ENCODE peak calls at places on chromosomes 6 and 20, in eight cellular contexts. One of them, this sample, is unnamed.

GRCh38 chr20:54086444-54087134 is 16.2 kb upstream of the BCAS1 start:
- DNase-seq in left lung: no peak
- DNase-seq in choroid plexus epithelial cell: no peak
- DNase-seq in lower leg skin: no peak
- DNase-seq in dorsolateral prefrontal cortex: no peak
- DNase-seq in HFFc6: no peak
- DNase-seq in GM12865: no peak
- DNase-seq in upper lobe of left lung: no peak
- DNase-seq in this sample: no peak

GRCh38 chr20:32358883-32359632 is 927 bp downstream of the ASXL1 start:
- DNase-seq in left lung: peak
- DNase-seq in choroid plexus epithelial cell: peak
- DNase-seq in lower leg skin: peak
- DNase-seq in dorsolateral prefrontal cortex: peak
- DNase-seq in HFFc6: no peak
- DNase-seq in GM12865: peak
- DNase-seq in upper lobe of left lung: peak
- DNase-seq in this sample: peak

GRCh38 chr6:165181951-165182414 is 127.4 kb downstream of the C6orf118 start:
- DNase-seq in left lung: no peak
- DNase-seq in choroid plexus epithelial cell: peak
- DNase-seq in lower leg skin: no peak
- DNase-seq in dorsolateral prefrontal cortex: peak
- DNase-seq in HFFc6: no peak
- DNase-seq in GM12865: no peak
- DNase-seq in upper lobe of left lung: no peak
- DNase-seq in this sample: peak

GRCh38 chr20:50992336-50992732 is 30.6 kb downstream of the KCNG1 start:
- DNase-seq in left lung: no peak
- DNase-seq in choroid plexus epithelial cell: no peak
- DNase-seq in lower leg skin: no peak
- DNase-seq in dorsolateral prefrontal cortex: no peak
- DNase-seq in HFFc6: no peak
- DNase-seq in GM12865: no peak
- DNase-seq in upper lobe of left lung: no peak
- DNase-seq in this sample: no peak

GRCh38 chr6:67717281-67717680 is 917.8 kb upstream of the ADGRB3 start:
- DNase-seq in left lung: no peak
- DNase-seq in choroid plexus epithelial cell: peak
- DNase-seq in lower leg skin: no peak
- DNase-seq in dorsolateral prefrontal cortex: no peak
- DNase-seq in HFFc6: no peak
- DNase-seq in GM12865: no peak
- DNase-seq in upper lobe of left lung: no peak
- DNase-seq in this sample: peak

GRCh38 chr6:55875420-55875819 is at the start of gene BMP5:
- DNase-seq in left lung: no peak
- DNase-seq in choroid plexus epithelial cell: peak
- DNase-seq in lower leg skin: no peak
- DNase-seq in dorsolateral prefrontal cortex: no peak
- DNase-seq in HFFc6: no peak
- DNase-seq in GM12865: no peak
- DNase-seq in upper lobe of left lung: no peak
- DNase-seq in this sample: peak

GRCh38 chr20:32116079-32116521 is 6.6 kb downstream of the TM9SF4 start:
- DNase-seq in left lung: no peak
- DNase-seq in choroid plexus epithelial cell: peak
- DNase-seq in lower leg skin: peak
- DNase-seq in dorsolateral prefrontal cortex: no peak
- DNase-seq in HFFc6: no peak
- DNase-seq in GM12865: no peak
- DNase-seq in upper lobe of left lung: no peak
- DNase-seq in this sample: peak

GRCh38 chr6:74115674-74116073 is 419.7 kb downstream of the CD109 start:
- DNase-seq in left lung: no peak
- DNase-seq in choroid plexus epithelial cell: peak
- DNase-seq in lower leg skin: no peak
- DNase-seq in dorsolateral prefrontal cortex: no peak
- DNase-seq in HFFc6: no peak
- DNase-seq in GM12865: no peak
- DNase-seq in upper lobe of left lung: no peak
- DNase-seq in this sample: no peak

GRCh38 chr6:164807125-164807524 is 502.3 kb downstream of the C6orf118 start:
- DNase-seq in left lung: no peak
- DNase-seq in choroid plexus epithelial cell: no peak
- DNase-seq in lower leg skin: no peak
- DNase-seq in dorsolateral prefrontal cortex: no peak
- DNase-seq in HFFc6: no peak
- DNase-seq in GM12865: no peak
- DNase-seq in upper lobe of left lung: no peak
- DNase-seq in this sample: no peak

GRCh38 chr6:38703949-38704348 is 1.0 kb upstream of the GLO1 start:
- DNase-seq in left lung: no peak
- DNase-seq in choroid plexus epithelial cell: no peak
- DNase-seq in lower leg skin: no peak
- DNase-seq in dorsolateral prefrontal cortex: no peak
- DNase-seq in HFFc6: no peak
- DNase-seq in GM12865: no peak
- DNase-seq in upper lobe of left lung: no peak
- DNase-seq in this sample: no peak

GRCh38 chr6:38713812-38714211 is 1.3 kb upstream of the DNAH8 start:
- DNase-seq in left lung: no peak
- DNase-seq in choroid plexus epithelial cell: no peak
- DNase-seq in lower leg skin: no peak
- DNase-seq in dorsolateral prefrontal cortex: no peak
- DNase-seq in HFFc6: no peak
- DNase-seq in GM12865: peak
- DNase-seq in upper lobe of left lung: no peak
- DNase-seq in this sample: no peak

GRCh38 chr6:38705924-38706323 is 3.0 kb upstream of the GLO1 start:
- DNase-seq in left lung: no peak
- DNase-seq in choroid plexus epithelial cell: no peak
- DNase-seq in lower leg skin: no peak
- DNase-seq in dorsolateral prefrontal cortex: no peak
- DNase-seq in HFFc6: no peak
- DNase-seq in GM12865: no peak
- DNase-seq in upper lobe of left lung: no peak
- DNase-seq in this sample: no peak

GRCh38 chr6:38702471-38703397 is at the start of gene GLO1:
- DNase-seq in left lung: peak
- DNase-seq in choroid plexus epithelial cell: peak
- DNase-seq in lower leg skin: peak
- DNase-seq in dorsolateral prefrontal cortex: peak
- DNase-seq in HFFc6: peak
- DNase-seq in GM12865: peak
- DNase-seq in upper lobe of left lung: peak
- DNase-seq in this sample: peak

GRCh38 chr6:38708483-38708882 is 5.5 kb upstream of the GLO1 start:
- DNase-seq in left lung: no peak
- DNase-seq in choroid plexus epithelial cell: peak
- DNase-seq in lower leg skin: no peak
- DNase-seq in dorsolateral prefrontal cortex: no peak
- DNase-seq in HFFc6: no peak
- DNase-seq in GM12865: no peak
- DNase-seq in upper lobe of left lung: no peak
- DNase-seq in this sample: no peak
- TF ChIP-seq CTCF in left lung: no peak
- TF ChIP-seq CTCF in choroid plexus epithelial cell: no peak
- TF ChIP-seq CTCF in lower leg skin: no peak
- TF ChIP-seq CTCF in dorsolateral prefrontal cortex: no peak
- TF ChIP-seq CTCF in HFFc6: no peak
- TF ChIP-seq CTCF in GM12865: no peak
- TF ChIP-seq CTCF in upper lobe of left lung: no peak
- TF ChIP-seq CTCF in this sample: no peak

GRCh38 chr6:133549252-133549925 is 308.2 kb downstream of the EYA4 start:
- DNase-seq in left lung: no peak
- DNase-seq in choroid plexus epithelial cell: no peak
- DNase-seq in lower leg skin: no peak
- DNase-seq in dorsolateral prefrontal cortex: no peak
- DNase-seq in HFFc6: no peak
- DNase-seq in GM12865: no peak
- DNase-seq in upper lobe of left lung: no peak
- DNase-seq in this sample: no peak

GRCh38 chr6:133553652-133554051 is 312.5 kb downstream of the EYA4 start:
- DNase-seq in left lung: no peak
- DNase-seq in choroid plexus epithelial cell: peak
- DNase-seq in lower leg skin: no peak
- DNase-seq in dorsolateral prefrontal cortex: no peak
- DNase-seq in HFFc6: peak
- DNase-seq in GM12865: peak
- DNase-seq in upper lobe of left lung: no peak
- DNase-seq in this sample: peak

GRCh38 chr6:133550026-133550425 is 308.9 kb downstream of the EYA4 start:
- DNase-seq in left lung: no peak
- DNase-seq in choroid plexus epithelial cell: no peak
- DNase-seq in lower leg skin: no peak
- DNase-seq in dorsolateral prefrontal cortex: no peak
- DNase-seq in HFFc6: no peak
- DNase-seq in GM12865: no peak
- DNase-seq in upper lobe of left lung: no peak
- DNase-seq in this sample: no peak

GRCh38 chr6:133551847-133552331 is 310.7 kb downstream of the EYA4 start:
- DNase-seq in left lung: peak
- DNase-seq in choroid plexus epithelial cell: peak
- DNase-seq in lower leg skin: peak
- DNase-seq in dorsolateral prefrontal cortex: no peak
- DNase-seq in HFFc6: peak
- DNase-seq in GM12865: no peak
- DNase-seq in upper lobe of left lung: no peak
- DNase-seq in this sample: peak

GRCh38 chr6:133551436-133551835 is 310.3 kb downstream of the EYA4 start:
- DNase-seq in left lung: no peak
- DNase-seq in choroid plexus epithelial cell: peak
- DNase-seq in lower leg skin: no peak
- DNase-seq in dorsolateral prefrontal cortex: no peak
- DNase-seq in HFFc6: peak
- DNase-seq in GM12865: no peak
- DNase-seq in upper lobe of left lung: no peak
- DNase-seq in this sample: no peak
- TF ChIP-seq CTCF in left lung: no peak
- TF ChIP-seq CTCF in choroid plexus epithelial cell: peak
- TF ChIP-seq CTCF in lower leg skin: no peak
- TF ChIP-seq CTCF in dorsolateral prefrontal cortex: no peak
- TF ChIP-seq CTCF in HFFc6: peak
- TF ChIP-seq CTCF in GM12865: no peak
- TF ChIP-seq CTCF in upper lobe of left lung: no peak
- TF ChIP-seq CTCF in this sample: peak

DNA sequence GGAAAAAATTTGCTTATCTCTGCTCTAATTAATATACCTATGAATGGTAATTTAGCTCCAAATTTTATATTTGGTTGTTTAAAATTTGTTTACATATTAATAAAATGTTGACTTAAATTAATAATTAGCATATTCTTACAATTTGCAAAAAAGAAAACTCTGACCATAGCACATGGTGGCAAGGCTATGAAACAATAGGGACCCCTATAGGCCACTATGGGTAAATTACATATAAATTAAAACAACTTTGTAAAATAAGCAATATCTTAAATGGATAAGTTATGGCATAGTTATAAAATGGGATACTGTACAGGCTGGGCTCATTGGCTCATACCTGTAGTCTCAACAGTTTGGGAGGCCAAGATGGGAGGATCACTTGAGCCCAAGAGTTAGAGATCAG is 76.0 kb downstream of the MKKS start:
- DNase-seq in left lung: no peak
- DNase-seq in choroid plexus epithelial cell: peak
- DNase-seq in lower leg skin: no peak
- DNase-seq in dorsolateral prefrontal cortex: no peak
- DNase-seq in HFFc6: no peak
- DNase-seq in GM12865: no peak
- DNase-seq in upper lobe of left lung: no peak
- DNase-seq in this sample: no peak
- TF ChIP-seq CTCF in left lung: no peak
- TF ChIP-seq CTCF in choroid plexus epithelial cell: peak
- TF ChIP-seq CTCF in lower leg skin: no peak
- TF ChIP-seq CTCF in dorsolateral prefrontal cortex: peak
- TF ChIP-seq CTCF in HFFc6: peak
- TF ChIP-seq CTCF in GM12865: peak
- TF ChIP-seq CTCF in upper lobe of left lung: no peak
- TF ChIP-seq CTCF in this sample: peak

GRCh38 chr20:49894073-49894470 is 21.3 kb downstream of the SPATA2 start:
- DNase-seq in left lung: no peak
- DNase-seq in choroid plexus epithelial cell: no peak
- DNase-seq in lower leg skin: no peak
- DNase-seq in dorsolateral prefrontal cortex: peak
- DNase-seq in HFFc6: no peak
- DNase-seq in GM12865: peak
- DNase-seq in upper lobe of left lung: no peak
- DNase-seq in this sample: no peak

GRCh38 chr20:49893242-49894072 is 21.9 kb downstream of the SPATA2 start:
- DNase-seq in left lung: no peak
- DNase-seq in choroid plexus epithelial cell: no peak
- DNase-seq in lower leg skin: no peak
- DNase-seq in dorsolateral prefrontal cortex: peak
- DNase-seq in HFFc6: no peak
- DNase-seq in GM12865: peak
- DNase-seq in upper lobe of left lung: peak
- DNase-seq in this sample: no peak

GRCh38 chr20:49890651-49891361 is 24.5 kb downstream of the SPATA2 start:
- DNase-seq in left lung: no peak
- DNase-seq in choroid plexus epithelial cell: peak
- DNase-seq in lower leg skin: no peak
- DNase-seq in dorsolateral prefrontal cortex: peak
- DNase-seq in HFFc6: no peak
- DNase-seq in GM12865: no peak
- DNase-seq in upper lobe of left lung: peak
- DNase-seq in this sample: peak

GRCh38 chr20:49891486-49891885 is 23.8 kb downstream of the SPATA2 start:
- DNase-seq in left lung: no peak
- DNase-seq in choroid plexus epithelial cell: no peak
- DNase-seq in lower leg skin: no peak
- DNase-seq in dorsolateral prefrontal cortex: peak
- DNase-seq in HFFc6: no peak
- DNase-seq in GM12865: no peak
- DNase-seq in upper lobe of left lung: peak
- DNase-seq in this sample: no peak

DNA sequence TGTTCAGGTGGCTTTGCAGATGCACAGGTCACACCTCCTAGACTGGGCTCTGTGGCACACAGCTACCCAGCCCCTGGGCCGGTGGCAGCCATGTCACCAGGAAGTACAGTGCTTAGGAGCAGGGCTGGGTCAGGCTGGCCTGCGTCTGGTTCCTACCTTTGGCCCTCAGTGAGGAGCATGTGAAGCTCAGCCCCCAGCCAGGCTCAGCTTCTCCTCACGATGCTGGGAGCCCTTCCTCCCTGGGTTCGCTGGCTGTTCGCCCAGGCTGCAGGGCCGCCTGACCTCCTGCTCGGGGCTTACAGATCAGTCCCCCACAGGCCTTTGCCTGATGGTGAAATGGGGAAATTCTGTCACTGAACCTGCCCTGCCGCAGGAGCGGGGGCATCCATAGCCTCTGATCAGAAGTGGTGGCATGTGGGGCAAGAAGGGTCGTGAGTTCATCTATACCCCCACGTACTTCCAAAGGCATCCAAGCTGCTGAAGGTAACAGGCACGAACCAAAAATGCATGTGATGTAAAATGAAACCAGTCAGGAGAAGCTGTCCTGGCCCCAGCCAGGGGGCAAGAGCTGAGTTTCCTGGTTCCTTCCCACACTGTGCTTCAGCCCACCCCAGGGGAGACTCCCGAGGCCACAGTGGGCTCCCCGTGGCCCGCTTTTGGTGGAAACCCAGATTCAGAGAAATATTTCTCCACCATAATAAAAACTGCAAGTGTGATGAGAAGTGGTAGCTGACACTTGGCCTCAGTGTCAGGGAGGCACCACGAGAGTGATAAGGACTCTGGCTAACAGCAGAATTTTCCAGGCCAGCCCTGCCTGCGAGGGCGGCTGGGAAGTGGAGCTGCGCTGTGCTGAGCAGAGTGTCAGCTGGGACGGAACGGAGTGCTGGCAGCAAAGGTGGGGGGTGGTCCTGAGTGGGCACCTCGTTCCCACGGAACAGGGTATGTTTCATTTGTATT is 22.8 kb downstream of the SPATA2 start:
- DNase-seq in left lung: no peak
- DNase-seq in choroid plexus epithelial cell: peak
- DNase-seq in lower leg skin: no peak
- DNase-seq in dorsolateral prefrontal cortex: no peak
- DNase-seq in HFFc6: no peak
- DNase-seq in GM12865: no peak
- DNase-seq in upper lobe of left lung: peak
- DNase-seq in this sample: no peak
- TF ChIP-seq CTCF in left lung: no peak
- TF ChIP-seq CTCF in choroid plexus epithelial cell: no peak
- TF ChIP-seq CTCF in lower leg skin: no peak
- TF ChIP-seq CTCF in dorsolateral prefrontal cortex: no peak
- TF ChIP-seq CTCF in HFFc6: no peak
- TF ChIP-seq CTCF in GM12865: no peak
- TF ChIP-seq CTCF in upper lobe of left lung: no peak
- TF ChIP-seq CTCF in this sample: no peak